ENCODE peak calls at places on chromosomes 13 and 19, in five cellular contexts. A is adrenal gland, E is ovary, N is sigmoid colon, Q is heart right ventricle. Y is an unnamed sample.

GRCh38 chr19:7975037-7975436 is 30.4 kb downstream of the ELAVL1 start:
- DNase-seq in Q (peak; percentile 28), A (peak; percentile 71), N (no peak), E (no peak), Y (peak; percentile 71)

GRCh38 chr13:109647046-109647445 is 139.3 kb downstream of the IRS2 start:
- DNase-seq in A (no peak), N (no peak), E (no peak), Q (no peak), Y (no peak)

GRCh38 chr19:48290923-48291700 is 21.2 kb downstream of the ZNF114 start:
- DNase-seq in N (peak; percentile 90), E (peak; percentile 89), A (peak; percentile 88), Q (peak; percentile 77), Y (peak; percentile 76)

GRCh38 chr13:47433461-47434005 is 536.7 kb upstream of the HTR2A start:
- DNase-seq in Q (no peak), A (no peak), E (no peak), N (no peak), Y (no peak)

GRCh38 chr19:10639836-10640235 is 14.3 kb upstream of the ILF3 start:
- DNase-seq in Q (no peak), A (no peak), N (no peak), E (no peak), Y (no peak)

GRCh38 chr13:106241974-106242373 is 293.5 kb downstream of the EFNB2 start:
- DNase-seq in Q (no peak), A (no peak), N (no peak), E (no peak), Y (no peak)

GRCh38 chr19:1104452-1105216 is 840 bp downstream of the GPX4 start:
- DNase-seq in Q (peak; percentile 78), E (peak; percentile 83), N (peak; percentile 89), A (peak; percentile 90), Y (peak; percentile 85)

GRCh38 chr19:33460221-33460908 is 61.2 kb downstream of the PEPD start:
- DNase-seq in E (peak; percentile 13), A (no peak), Q (no peak), N (no peak), Y (peak; percentile 28)

GRCh38 chr13:34941436-34941834 is 635 bp upstream of the NBEA start:
- DNase-seq in N (no peak), E (no peak), A (no peak), Q (no peak), Y (no peak)

GRCh38 chr19:8592231-8593009 is 15.2 kb upstream of the MYO1F start:
- DNase-seq in Q (peak; percentile 95), E (peak; percentile 100), A (peak; percentile 99), N (peak; percentile 99), Y (peak; percentile 94)

GRCh38 chr13:97435794-97436193 is 1.8 kb downstream of the RAP2A start:
- DNase-seq in A (no peak), N (no peak), E (no peak), Q (no peak), Y (no peak)

GRCh38 chr19:49682274-49682673 is 5.2 kb downstream of the PRMT1 start:
- DNase-seq in N (no peak), A (peak; percentile 70), E (no peak), Q (no peak), Y (no peak)

GRCh38 chr19:57171551-57172081 is 4.3 kb upstream of the DUXA start:
- DNase-seq in A (peak; percentile 73), N (peak; percentile 76), E (peak; percentile 62), Q (peak; percentile 37), Y (peak; percentile 73)

GRCh38 chr19:1577090-1577928 is 9.2 kb upstream of the MEX3D start:
- DNase-seq in N (peak; percentile 57), E (no peak), A (no peak), Q (peak; percentile 28), Y (no peak)

GRCh38 chr19:21586341-21587116 is 81.1 kb downstream of the ZNF429 start:
- DNase-seq in N (no peak), E (peak; percentile 57), A (peak; percentile 55), Q (no peak), Y (peak; percentile 55)

GRCh38 chr13:90008707-90009149 is 1338.8 kb upstream of the MIR17HG start:
- DNase-seq in A (no peak), E (no peak), N (no peak), Q (no peak), Y (no peak)

GRCh38 chr13:35930665-35931631 is 200.2 kb downstream of the DCLK1 start:
- DNase-seq in N (no peak), Q (no peak), A (peak; percentile 7), E (no peak), Y (no peak)

GRCh38 chr13:26021516-26021915 is 30.3 kb downstream of the SHISA2 start:
- DNase-seq in E (no peak), Q (no peak), A (no peak), N (no peak), Y (no peak)

GRCh38 chr13:25988655-25989054 is 63.2 kb downstream of the SHISA2 start:
- DNase-seq in E (no peak), A (no peak), Q (no peak), N (no peak), Y (no peak)

GRCh38 chr13:43572601-43573360 is 214.0 kb downstream of the ENOX1 start:
- DNase-seq in Q (no peak), N (no peak), E (no peak), A (no peak), Y (no peak)

GRCh38 chr19:55232284-55232597 is 3.7 kb upstream of the TMEM86B start:
- DNase-seq in N (no peak), E (no peak), A (no peak), Q (no peak), Y (no peak)

GRCh38 chr19:48477696-48478338 is 8.6 kb downstream of the CYTH2 start:
- DNase-seq in Q (no peak), A (no peak), E (no peak), N (no peak), Y (no peak)

GRCh38 chr13:25886438-25887214 is 165.2 kb downstream of the SHISA2 start:
- DNase-seq in E (no peak), Q (no peak), N (no peak), A (no peak), Y (no peak)

GRCh38 chr13:85864963-85865530 is 65.8 kb upstream of the SLITRK6 start:
- DNase-seq in A (no peak), Q (no peak), N (no peak), E (no peak), Y (no peak)

GRCh38 chr19:45161715-45162463 is 1.1 kb upstream of the NKPD1 start:
- DNase-seq in Q (peak; percentile 22), A (peak; percentile 59), E (peak; percentile 65), N (no peak), Y (no peak)
- TF ChIP-seq CTCF in Q (peak; percentile 18), A (peak; percentile 38), E (no peak), N (peak; percentile 31), Y (peak; percentile 38)

GRCh38 chr19:32364040-32364439 is 18.6 kb downstream of the ZNF507 start:
- DNase-seq in N (no peak), A (no peak), E (no peak), Q (no peak), Y (no peak)
- H3K36me3 ChIP-seq in N (peaks cover 47% of the 10 kb centered on the region), A (peaks cover 15% of the 10 kb centered on the region), E (no peaks in the 10 kb centered on the region), Q (peaks cover 76% of the 10 kb centered on the region), Y (no peaks in the 10 kb centered on the region)

GRCh38 chr13:23288995-23289394 is 108.2 kb downstream of the SGCG start:
- DNase-seq in N (no peak), A (no peak), E (no peak), Q (no peak), Y (no peak)
- H3K4me3 ChIP-seq in N (no peak overlapping the region), A (no peak overlapping the region), E (no peak overlapping the region), Q (no peak overlapping the region), Y (no peak overlapping the region)

GRCh38 chr19:51391073-51391611 is 751 bp upstream of the C19orf84 start:
- DNase-seq in N (no peak), Q (no peak), A (no peak), E (no peak), Y (no peak)

GRCh38 chr19:51382004-51382403 is 5.8 kb downstream of the LIM2 start:
- DNase-seq in E (no peak), Q (no peak), A (no peak), N (no peak), Y (no peak)

GRCh38 chr19:51389143-51389542 is 1.2 kb downstream of the C19orf84 start:
- DNase-seq in A (no peak), N (no peak), Q (no peak), E (no peak), Y (no peak)

GRCh38 chr19:51386882-51387520 is 773 bp downstream of the LIM2 start:
- DNase-seq in Q (no peak), E (no peak), N (no peak), A (no peak), Y (no peak)

GRCh38 chr19:51387924-51388389 is at the start of gene LIM2:
- DNase-seq in E (no peak), Q (no peak), A (no peak), N (no peak), Y (no peak)
- TF ChIP-seq CTCF in E (no peak), Q (no peak), A (no peak), N (no peak), Y (no peak)

GRCh38 chr19:54207908-54208783 is 7.5 kb downstream of the RPS9 start:
- DNase-seq in E (peak; percentile 82), N (peak; percentile 89), Q (peak; percentile 78), A (peak; percentile 98), Y (peak; percentile 80)
- H3K36me3 ChIP-seq in E (no peaks in the 10 kb centered on the region), N (peaks cover 55% of the 10 kb centered on the region), Q (peaks cover 61% of the 10 kb centered on the region), A (peaks cover 52% of the 10 kb centered on the region), Y (peaks cover 51% of the 10 kb centered on the region)

GRCh38 chr19:35470128-35470527 is 20.1 kb downstream of the KRTDAP start:
- DNase-seq in E (no peak), N (no peak), Q (no peak), A (no peak), Y (no peak)

GRCh38 chr19:35468637-35469036 is 20.6 kb downstream of the FFAR2 start:
- DNase-seq in A (peak; percentile 70), Q (peak; percentile 18), N (no peak), E (peak; percentile 46), Y (no peak)

GRCh38 chr19:35476149-35476548 is 14.1 kb downstream of the KRTDAP start:
- DNase-seq in N (no peak), E (no peak), Q (no peak), A (no peak), Y (no peak)

GRCh38 chr19:35474104-35474503 is 16.2 kb downstream of the KRTDAP start:
- DNase-seq in E (no peak), A (no peak), Q (no peak), N (no peak), Y (no peak)

GRCh38 chr19:35471946-35472345 is 18.3 kb downstream of the KRTDAP start:
- DNase-seq in A (no peak), Q (no peak), N (no peak), E (no peak), Y (no peak)
- H3K4me3 ChIP-seq in A (no peak overlapping the region), Q (no peak overlapping the region), N (no peak overlapping the region), E (no peak overlapping the region), Y (no peak overlapping the region)

GRCh38 chr13:31947105-31947504 is 84.5 kb upstream of the FRY start:
- DNase-seq in E (no peak), Q (no peak), N (no peak), A (no peak), Y (no peak)
- TF ChIP-seq CTCF in E (no peak), Q (no peak), N (no peak), A (no peak), Y (no peak)

DNA sequence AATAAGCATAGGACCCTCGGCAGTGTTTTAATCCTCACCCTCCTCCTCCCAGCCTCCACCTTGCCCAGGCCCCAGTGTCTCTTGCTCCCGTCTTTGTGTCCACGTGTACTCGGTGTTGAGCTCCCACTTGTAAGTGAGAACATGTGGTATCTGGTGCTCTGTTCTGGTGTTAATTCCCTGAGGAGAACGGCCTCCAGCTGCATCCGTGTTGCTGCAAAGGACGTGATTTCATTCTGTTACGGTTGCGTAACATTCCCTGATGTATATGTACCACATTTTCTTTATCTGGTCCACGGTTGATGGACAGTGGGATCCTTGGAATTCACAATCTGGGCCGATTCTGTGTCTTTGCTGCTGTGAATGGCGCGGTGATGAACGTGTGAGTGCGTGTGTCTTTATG is 44.7 kb upstream of the TFDP1 start:
- DNase-seq in E (peak; percentile 7), N (peak; percentile 22), Q (no peak), A (no peak), Y (peak; percentile 41)
- H3K36me3 ChIP-seq in E (no peaks in the 10 kb centered on the region), N (peaks cover 44% of the 10 kb centered on the region), Q (peaks cover 66% of the 10 kb centered on the region), A (peaks cover 6% of the 10 kb centered on the region), Y (peaks cover 36% of the 10 kb centered on the region)